ENCODE peak calls at places on chromosomes 12 and 14, in five cellular contexts. One of them, this sample, is unnamed.

GRCh38 chr12:79818856-79819255 is 116.0 kb downstream of the PPP1R12A start:
- DNase-seq in aorta: no peak
- DNase-seq in left lung: no peak
- DNase-seq in breast epithelium: no peak
- DNase-seq in effector memory CD4-positive, alpha-beta T cell: no peak
- DNase-seq in this sample: no peak

GRCh38 chr12:89693639-89694202 is 14.9 kb downstream of the ATP2B1 start:
- DNase-seq in aorta: no peak
- DNase-seq in effector memory CD4-positive, alpha-beta T cell: no peak
- DNase-seq in left lung: no peak
- DNase-seq in breast epithelium: no peak
- DNase-seq in this sample: no peak

GRCh38 chr14:95523051-95523817 is 6.8 kb upstream of the SYNE3 start:
- DNase-seq in effector memory CD4-positive, alpha-beta T cell: no peak
- DNase-seq in breast epithelium: no peak
- DNase-seq in aorta: no peak
- DNase-seq in left lung: no peak
- DNase-seq in this sample: no peak

GRCh38 chr12:80472912-80473500 is 29.0 kb downstream of the PTPRQ start:
- DNase-seq in aorta: no peak
- DNase-seq in breast epithelium: no peak
- DNase-seq in left lung: no peak
- DNase-seq in effector memory CD4-positive, alpha-beta T cell: no peak
- DNase-seq in this sample: no peak

GRCh38 chr12:68259318-68259940 is 6.0 kb upstream of the IL22 start:
- DNase-seq in effector memory CD4-positive, alpha-beta T cell: no peak
- DNase-seq in left lung: no peak
- DNase-seq in breast epithelium: no peak
- DNase-seq in aorta: no peak
- DNase-seq in this sample: no peak

GRCh38 chr12:89160716-89161123 is 191.6 kb downstream of the DUSP6 start:
- DNase-seq in aorta: peak
- DNase-seq in left lung: peak
- DNase-seq in effector memory CD4-positive, alpha-beta T cell: no peak
- DNase-seq in breast epithelium: no peak
- DNase-seq in this sample: peak

GRCh38 chr14:35944847-35945246 is 118.7 kb downstream of the BRMS1L start:
- DNase-seq in breast epithelium: no peak
- DNase-seq in aorta: no peak
- DNase-seq in left lung: no peak
- DNase-seq in effector memory CD4-positive, alpha-beta T cell: no peak
- DNase-seq in this sample: no peak

GRCh38 chr14:25400607-25401206 is 350.8 kb upstream of the STXBP6 start:
- DNase-seq in effector memory CD4-positive, alpha-beta T cell: no peak
- DNase-seq in breast epithelium: peak
- DNase-seq in left lung: no peak
- DNase-seq in aorta: no peak
- DNase-seq in this sample: peak

GRCh38 chr12:62933871-62934798 is 815 bp downstream of the PPM1H start:
- DNase-seq in effector memory CD4-positive, alpha-beta T cell: no peak
- DNase-seq in breast epithelium: no peak
- DNase-seq in aorta: peak
- DNase-seq in left lung: peak
- DNase-seq in this sample: no peak

GRCh38 chr12:7373226-7373625 is 69.4 kb downstream of the ACSM4 start:
- DNase-seq in left lung: no peak
- DNase-seq in effector memory CD4-positive, alpha-beta T cell: no peak
- DNase-seq in aorta: no peak
- DNase-seq in breast epithelium: no peak
- DNase-seq in this sample: no peak

GRCh38 chr12:40870981-40871380 is 178.7 kb downstream of the CNTN1 start:
- DNase-seq in aorta: no peak
- DNase-seq in breast epithelium: no peak
- DNase-seq in left lung: no peak
- DNase-seq in effector memory CD4-positive, alpha-beta T cell: no peak
- DNase-seq in this sample: no peak

GRCh38 chr14:34024768-34025144 is 73.9 kb upstream of the EGLN3 start:
- DNase-seq in breast epithelium: no peak
- DNase-seq in aorta: no peak
- DNase-seq in left lung: no peak
- DNase-seq in effector memory CD4-positive, alpha-beta T cell: no peak
- DNase-seq in this sample: no peak

GRCh38 chr14:100093322-100093721 is 28.1 kb downstream of the EVL start:
- DNase-seq in aorta: no peak
- DNase-seq in effector memory CD4-positive, alpha-beta T cell: no peak
- DNase-seq in left lung: no peak
- DNase-seq in breast epithelium: no peak
- DNase-seq in this sample: no peak

GRCh38 chr12:18468521-18469075 is 207.3 kb downstream of the PIK3C2G start:
- DNase-seq in aorta: no peak
- DNase-seq in breast epithelium: no peak
- DNase-seq in effector memory CD4-positive, alpha-beta T cell: no peak
- DNase-seq in left lung: no peak
- DNase-seq in this sample: no peak

GRCh38 chr14:101511620-101512395 is 49.5 kb upstream of the DIO3 start:
- DNase-seq in breast epithelium: no peak
- DNase-seq in left lung: no peak
- DNase-seq in aorta: peak
- DNase-seq in effector memory CD4-positive, alpha-beta T cell: no peak
- DNase-seq in this sample: no peak

GRCh38 chr12:49706351-49707126 is 666 bp downstream of the FMNL3 start:
- DNase-seq in aorta: peak
- DNase-seq in breast epithelium: no peak
- DNase-seq in left lung: peak
- DNase-seq in effector memory CD4-positive, alpha-beta T cell: no peak
- DNase-seq in this sample: no peak

GRCh38 chr12:108457006-108457733 is 57.9 kb upstream of the FICD start:
- DNase-seq in effector memory CD4-positive, alpha-beta T cell: no peak
- DNase-seq in left lung: no peak
- DNase-seq in aorta: no peak
- DNase-seq in breast epithelium: no peak
- DNase-seq in this sample: no peak

GRCh38 chr12:108884116-108885012 is 4.5 kb downstream of the DAO start:
- DNase-seq in effector memory CD4-positive, alpha-beta T cell: peak
- DNase-seq in breast epithelium: no peak
- DNase-seq in left lung: peak
- DNase-seq in aorta: peak
- DNase-seq in this sample: no peak

GRCh38 chr12:54370218-54370730 is 6.0 kb upstream of the GPR84 start:
- DNase-seq in effector memory CD4-positive, alpha-beta T cell: no peak
- DNase-seq in aorta: peak
- DNase-seq in breast epithelium: peak
- DNase-seq in left lung: peak
- DNase-seq in this sample: peak

GRCh38 chr12:120264511-120265202 is 873 bp downstream of the PXN start:
- DNase-seq in aorta: no peak
- DNase-seq in breast epithelium: peak
- DNase-seq in effector memory CD4-positive, alpha-beta T cell: no peak
- DNase-seq in left lung: no peak
- DNase-seq in this sample: no peak

GRCh38 chr12:6936642-6937480 is 6.8 kb upstream of the RNU7-1 start:
- DNase-seq in breast epithelium: no peak
- DNase-seq in effector memory CD4-positive, alpha-beta T cell: no peak
- DNase-seq in aorta: no peak
- DNase-seq in left lung: no peak
- DNase-seq in this sample: no peak

GRCh38 chr14:102822311-102822863 is 45.1 kb downstream of the TRAF3 start:
- DNase-seq in effector memory CD4-positive, alpha-beta T cell: no peak
- DNase-seq in left lung: no peak
- DNase-seq in aorta: no peak
- DNase-seq in breast epithelium: no peak
- DNase-seq in this sample: no peak

GRCh38 chr12:120851444-120851843 is 52.7 kb downstream of the SPPL3 start:
- DNase-seq in effector memory CD4-positive, alpha-beta T cell: no peak
- DNase-seq in aorta: no peak
- DNase-seq in left lung: no peak
- DNase-seq in breast epithelium: no peak
- DNase-seq in this sample: no peak

GRCh38 chr14:64628940-64629403 is 75.3 kb upstream of the PLEKHG3 start:
- DNase-seq in left lung: no peak
- DNase-seq in breast epithelium: no peak
- DNase-seq in effector memory CD4-positive, alpha-beta T cell: no peak
- DNase-seq in aorta: no peak
- DNase-seq in this sample: no peak

GRCh38 chr14:23588884-23589598 is 10.5 kb upstream of the JPH4 start:
- DNase-seq in effector memory CD4-positive, alpha-beta T cell: peak
- DNase-seq in breast epithelium: peak
- DNase-seq in aorta: peak
- DNase-seq in left lung: peak
- DNase-seq in this sample: peak

GRCh38 chr12:71440393-71441349 is 1.1 kb downstream of the LGR5 start:
- DNase-seq in effector memory CD4-positive, alpha-beta T cell: no peak
- DNase-seq in breast epithelium: no peak
- DNase-seq in left lung: no peak
- DNase-seq in aorta: peak
- DNase-seq in this sample: no peak

GRCh38 chr12:121501946-121502345 is 78.9 kb downstream of the KDM2B start:
- DNase-seq in breast epithelium: no peak
- DNase-seq in aorta: no peak
- DNase-seq in left lung: no peak
- DNase-seq in effector memory CD4-positive, alpha-beta T cell: no peak
- DNase-seq in this sample: no peak

GRCh38 chr12:19771858-19772257 is 332.6 kb downstream of the AEBP2 start:
- DNase-seq in breast epithelium: no peak
- DNase-seq in effector memory CD4-positive, alpha-beta T cell: no peak
- DNase-seq in aorta: peak
- DNase-seq in left lung: no peak
- DNase-seq in this sample: no peak

GRCh38 chr12:95881331-95881955 is 22.7 kb downstream of the SNRPF start:
- DNase-seq in aorta: no peak
- DNase-seq in left lung: no peak
- DNase-seq in effector memory CD4-positive, alpha-beta T cell: no peak
- DNase-seq in breast epithelium: no peak
- DNase-seq in this sample: no peak

GRCh38 chr14:55446127-55446736 is 5.8 kb upstream of the TBPL2 start:
- DNase-seq in left lung: no peak
- DNase-seq in breast epithelium: no peak
- DNase-seq in effector memory CD4-positive, alpha-beta T cell: no peak
- DNase-seq in aorta: no peak
- DNase-seq in this sample: no peak

GRCh38 chr12:4015225-4016076 is 142.3 kb upstream of the PARP11 start:
- DNase-seq in left lung: peak
- DNase-seq in breast epithelium: no peak
- DNase-seq in effector memory CD4-positive, alpha-beta T cell: no peak
- DNase-seq in aorta: no peak
- DNase-seq in this sample: no peak

DNA sequence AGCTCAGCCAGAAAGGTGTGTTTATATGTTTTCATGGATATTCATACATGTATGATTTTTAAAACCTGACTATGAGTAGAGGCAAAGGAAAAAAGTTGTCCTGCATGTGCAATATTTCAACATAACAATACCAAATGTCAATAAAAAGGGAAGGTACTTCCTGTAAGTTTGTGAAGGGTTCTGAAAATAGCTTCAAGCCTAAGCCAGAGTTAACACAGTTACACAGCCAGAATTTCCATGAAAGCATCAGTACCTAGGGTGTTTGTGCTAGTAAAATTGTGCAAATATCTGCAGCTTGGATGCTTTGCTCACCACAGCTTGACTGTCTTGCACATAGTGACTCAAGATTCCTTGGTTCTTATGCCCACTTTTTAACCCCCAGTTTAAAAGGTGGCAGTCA is 193.2 kb upstream of the FAR2 start:
- DNase-seq in left lung: no peak
- DNase-seq in breast epithelium: no peak
- DNase-seq in effector memory CD4-positive, alpha-beta T cell: no peak
- DNase-seq in aorta: no peak
- DNase-seq in this sample: no peak
- H3K27ac ChIP-seq in left lung: no peak
- H3K27ac ChIP-seq in breast epithelium: no peak
- H3K27ac ChIP-seq in effector memory CD4-positive, alpha-beta T cell: no peak
- H3K27ac ChIP-seq in aorta: no peak
- H3K27ac ChIP-seq in this sample: no peak

DNA sequence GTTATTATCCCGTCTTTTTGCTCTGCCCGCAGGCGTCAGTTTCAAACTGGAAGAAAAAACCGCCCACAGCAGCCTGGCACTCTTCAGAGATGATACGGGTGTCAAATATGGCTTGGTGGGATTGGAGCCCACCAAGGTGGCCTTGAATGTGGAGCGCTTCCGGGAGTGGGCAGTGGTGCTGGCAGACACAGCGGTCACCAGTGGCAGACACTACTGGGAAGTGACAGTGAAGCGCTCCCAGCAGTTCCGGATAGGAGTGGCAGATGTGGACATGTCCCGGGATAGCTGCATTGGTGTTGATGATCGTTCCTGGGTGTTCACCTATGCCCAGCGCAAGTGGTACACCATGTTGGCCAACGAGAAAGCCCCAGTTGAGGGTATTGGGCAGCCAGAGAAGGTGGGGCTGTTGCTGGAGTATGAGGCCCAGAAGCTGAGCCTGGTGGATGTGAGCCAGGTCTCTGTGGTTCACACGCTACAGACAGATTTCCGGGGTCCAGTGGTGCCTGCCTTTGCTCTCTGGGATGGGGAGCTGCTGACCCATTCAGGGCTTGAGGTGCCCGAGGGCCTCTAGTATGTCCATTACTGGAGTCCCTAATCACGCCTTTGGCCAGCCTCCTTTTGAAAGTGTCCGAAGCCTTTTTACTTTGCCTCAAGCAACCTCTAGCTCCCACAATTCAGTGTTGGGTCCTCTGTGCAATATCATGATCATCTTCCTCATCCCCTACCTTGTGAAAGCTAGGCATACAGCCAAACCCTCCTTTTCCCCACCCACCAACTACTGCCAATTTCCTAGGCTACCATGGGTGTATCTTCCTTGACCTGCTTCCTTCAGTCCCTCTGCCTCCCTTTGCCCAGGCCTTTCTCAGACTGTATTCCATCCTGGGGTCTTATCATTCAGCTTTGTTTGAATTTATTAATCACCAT is 891 bp downstream of the SPRYD4 start:
- DNase-seq in aorta: no peak
- DNase-seq in effector memory CD4-positive, alpha-beta T cell: no peak
- DNase-seq in breast epithelium: peak
- DNase-seq in left lung: peak
- DNase-seq in this sample: no peak
- H3K27ac ChIP-seq in aorta: no peak
- H3K27ac ChIP-seq in effector memory CD4-positive, alpha-beta T cell: peak
- H3K27ac ChIP-seq in breast epithelium: peak
- H3K27ac ChIP-seq in left lung: peak
- H3K27ac ChIP-seq in this sample: peak

GRCh38 chr14:105059917-105060565 is 5.2 kb downstream of the GPR132 start:
- DNase-seq in effector memory CD4-positive, alpha-beta T cell: no peak
- DNase-seq in aorta: no peak
- DNase-seq in left lung: no peak
- DNase-seq in breast epithelium: no peak
- DNase-seq in this sample: no peak
- H3K27ac ChIP-seq in effector memory CD4-positive, alpha-beta T cell: peak
- H3K27ac ChIP-seq in aorta: no peak
- H3K27ac ChIP-seq in left lung: peak
- H3K27ac ChIP-seq in breast epithelium: peak
- H3K27ac ChIP-seq in this sample: no peak

DNA sequence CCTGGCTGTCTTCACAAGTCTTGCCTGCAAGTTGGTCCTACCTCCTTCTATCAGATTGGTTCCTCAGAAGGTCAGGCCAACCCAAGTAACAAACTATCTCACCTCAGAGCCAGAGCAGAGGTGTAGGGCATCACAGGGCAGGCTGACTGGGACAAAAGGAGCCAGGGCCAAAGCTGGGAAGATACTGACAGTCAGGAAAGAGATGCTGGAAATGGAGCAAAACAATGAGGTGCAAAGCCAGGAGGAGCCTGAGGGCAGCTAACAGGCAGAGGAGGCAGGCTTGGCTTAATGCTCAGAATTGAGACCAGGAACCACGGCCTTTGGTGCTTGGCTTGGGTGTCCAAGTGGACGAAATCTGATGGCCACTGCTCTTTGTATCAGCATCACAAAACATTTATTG is 68.4 kb upstream of the PNMA1 start:
- DNase-seq in aorta: no peak
- DNase-seq in breast epithelium: no peak
- DNase-seq in effector memory CD4-positive, alpha-beta T cell: no peak
- DNase-seq in left lung: no peak
- DNase-seq in this sample: no peak
- H3K27ac ChIP-seq in aorta: no peak
- H3K27ac ChIP-seq in breast epithelium: peak
- H3K27ac ChIP-seq in effector memory CD4-positive, alpha-beta T cell: no peak
- H3K27ac ChIP-seq in left lung: peak
- H3K27ac ChIP-seq in this sample: peak